ENCODE peak calls at places on chromosomes 5 and 9, in four cellular contexts. K, P, M and U are unnamed samples.

GRCh38 chr9:111198936-111199335 is 131.1 kb downstream of the OR2K2 start:
- DNase-seq in K (no peak), M (no peak), P (no peak), U (no peak)

GRCh38 chr5:149804478-149805450 is 74.7 kb downstream of the PPARGC1B start:
- DNase-seq in P (no peak), K (no peak), M (peak), U (no peak)

GRCh38 chr5:27474054-27474323 is 435.6 kb upstream of the CDH9 start:
- DNase-seq in M (no peak), K (no peak), P (no peak), U (no peak)

GRCh38 chr5:5270161-5270560 is 130.0 kb downstream of the ADAMTS16 start:
- DNase-seq in K (no peak), M (no peak), P (no peak), U (no peak)

GRCh38 chr9:135591491-135592330 is 30.2 kb downstream of the PAEP start:
- DNase-seq in M (no peak), K (no peak), P (no peak), U (no peak)

GRCh38 chr9:18824095-18824666 is 208.8 kb downstream of the SAXO1 start:
- DNase-seq in M (no peak), K (no peak), P (no peak), U (no peak)

GRCh38 chr5:1093361-1093760 is 18.5 kb downstream of the SLC12A7 start:
- DNase-seq in K (no peak), P (no peak), M (no peak), U (no peak)

GRCh38 chr9:98455957-98456621 is 200.6 kb upstream of the TBC1D2 start:
- DNase-seq in K (no peak), M (no peak), P (no peak), U (no peak)

GRCh38 chr9:132020272-132020671 is 59.4 kb downstream of the MED27 start:
- DNase-seq in K (no peak), M (no peak), P (no peak), U (no peak)

GRCh38 chr5:55222819-55223124 is 4.3 kb downstream of the MCIDAS start:
- DNase-seq in M (no peak), K (no peak), P (no peak), U (no peak)

GRCh38 chr5:73233461-73234151 is 60.6 kb downstream of the TMEM174 start:
- DNase-seq in P (no peak), K (no peak), M (no peak), U (no peak)
- TF ChIP-seq SPI1 in P (no peak), K (no peak), M (no peak), U (no peak)

GRCh38 chr9:5629312-5630037 is 568 bp downstream of the RIC1 start:
- DNase-seq in K (no peak), P (no peak), M (no peak), U (no peak)
- TF ChIP-seq SPI1 in K (no peak), P (no peak), M (no peak), U (no peak)

GRCh38 chr5:135211083-135211790 is 177.2 kb upstream of the PITX1 start:
- DNase-seq in M (no peak), P (no peak), K (no peak), U (no peak)

GRCh38 chr5:135211791-135212190 is 177.8 kb upstream of the PITX1 start:
- DNase-seq in M (no peak), P (no peak), K (no peak), U (no peak)

GRCh38 chr5:135209495-135209837 is 175.4 kb upstream of the PITX1 start:
- DNase-seq in P (no peak), M (no peak), K (no peak), U (no peak)

GRCh38 chr5:135208555-135209494 is 174.8 kb upstream of the PITX1 start:
- DNase-seq in M (no peak), K (no peak), P (no peak), U (no peak)

GRCh38 chr5:135210286-135211055 is 176.4 kb upstream of the PITX1 start:
- DNase-seq in K (no peak), M (no peak), P (no peak), U (no peak)
- TF ChIP-seq SPI1 in K (no peak), M (no peak), P (no peak), U (no peak)

GRCh38 chr5:169149317-169149716 is 151.6 kb downstream of the SLIT3 start:
- DNase-seq in P (no peak), K (no peak), M (no peak), U (no peak)
- TF ChIP-seq SPI1 in P (no peak), K (no peak), M (no peak), U (no peak)

DNA sequence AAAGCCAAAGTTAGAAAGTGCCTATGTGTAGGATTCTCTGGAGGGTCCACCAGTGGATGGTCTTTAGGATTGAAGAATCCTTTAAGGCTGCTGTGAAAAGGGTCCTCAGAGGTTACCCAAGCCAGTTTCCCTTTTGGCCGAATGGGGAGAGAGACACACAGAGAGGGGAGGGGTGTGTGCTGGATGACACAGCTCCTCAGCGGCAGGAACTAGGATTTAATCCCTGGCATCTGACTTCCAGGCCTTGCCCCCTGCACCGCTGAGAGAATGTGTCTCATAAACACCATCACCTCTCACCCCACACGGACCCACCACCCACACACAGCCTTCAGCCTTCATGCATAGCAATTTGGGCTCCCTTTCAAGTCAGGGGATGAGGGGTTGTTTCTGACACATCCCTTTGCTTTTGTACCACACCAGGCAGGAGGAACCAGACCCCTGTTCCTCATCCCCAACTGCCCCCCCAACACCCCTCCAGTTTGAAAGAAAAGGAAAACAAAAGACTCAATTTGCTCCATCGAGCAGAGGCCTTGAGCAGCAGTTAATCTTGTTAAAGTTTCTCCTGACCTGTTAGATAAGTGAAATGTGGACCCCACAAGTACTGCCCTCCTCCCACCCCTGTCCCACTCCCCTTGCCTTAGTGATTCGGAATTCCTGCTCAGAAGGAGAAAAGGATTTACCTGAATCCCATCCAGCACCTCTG is 4.0 kb downstream of the PAPPA start:
- DNase-seq in M (no peak), K (no peak), P (no peak), U (no peak)
- TF ChIP-seq SPI1 in M (no peak), K (no peak), P (no peak), U (no peak)

GRCh38 chr9:37969130-37969529 is 65.2 kb upstream of the SLC25A51 start:
- DNase-seq in P (no peak), K (peak), M (no peak), U (no peak)

GRCh38 chr9:37967681-37968080 is 63.8 kb upstream of the SLC25A51 start:
- DNase-seq in K (no peak), P (no peak), M (no peak), U (no peak)

GRCh38 chr9:37969558-37970300 is 65.8 kb upstream of the SLC25A51 start:
- DNase-seq in M (no peak), K (no peak), P (no peak), U (no peak)

GRCh38 chr9:37967272-37967581 is 63.3 kb upstream of the SLC25A51 start:
- DNase-seq in P (no peak), M (no peak), K (no peak), U (no peak)

DNA sequence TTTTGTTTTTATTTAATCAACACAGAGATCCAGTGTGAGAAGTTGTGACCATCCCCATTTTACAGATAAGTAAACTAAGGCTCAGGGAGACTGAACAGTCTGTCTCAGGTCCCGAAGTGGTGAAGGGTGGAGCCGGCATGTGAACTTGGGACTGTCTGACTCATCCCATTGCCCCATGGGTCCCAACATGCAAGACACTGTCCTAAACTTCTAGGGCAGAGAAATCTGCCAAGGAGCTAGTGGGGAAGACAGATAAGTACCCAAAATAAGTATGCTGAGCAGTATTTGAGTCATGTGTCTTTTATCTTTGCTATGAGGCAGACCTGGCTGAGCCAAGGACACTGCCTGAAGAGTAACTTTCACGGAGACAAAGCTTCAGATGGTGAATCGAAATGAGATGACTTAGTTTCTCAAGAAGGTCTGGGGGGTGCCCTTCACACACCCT is 64.3 kb upstream of the SLC25A51 start:
- DNase-seq in K (peak), M (no peak), P (no peak), U (no peak)
- TF ChIP-seq SPI1 in K (no peak), M (no peak), P (no peak), U (no peak)

GRCh38 chr5:34503379-34504346 is 152.5 kb upstream of the RAI14 start:
- DNase-seq in P (no peak), K (no peak), M (no peak), U (no peak)
- TF ChIP-seq SPI1 in P (no peak), K (no peak), M (no peak), U (no peak)

GRCh38 chr9:120715331-120715924 is 1.2 kb upstream of the MEGF9 start:
- DNase-seq in K (no peak), M (no peak), P (no peak), U (no peak)
- TF ChIP-seq SPI1 in K (no peak), M (no peak), P (no peak), U (no peak)

GRCh38 chr9:32136700-32137339 is 247.6 kb upstream of the ACO1 start:
- DNase-seq in P (no peak), M (no peak), K (no peak), U (no peak)
- TF ChIP-seq SPI1 in P (no peak), M (no peak), K (no peak), U (no peak)

GRCh38 chr5:138148811-138149210 is 9.6 kb upstream of the NME5 start:
- DNase-seq in P (no peak), K (no peak), M (no peak), U (no peak)
- TF ChIP-seq SPI1 in P (no peak), K (no peak), M (no peak), U (no peak)